ENCODE peak calls at places on chromosome 2, in seven cellular contexts. J is mesendoderm, B is H9, E is neuronal stem cell, L is H1, D is IMR-90, M is mesenchymal stem cell. C is an unnamed sample.

GRCh38 chr2:240579771-240580614 is 6.5 kb upstream of the CAPN10 start:
- DNase-seq in B (peak; percentile 77), E (no peak), D (peak; percentile 89), M (peak; percentile 95), J (no peak), L (peak; percentile 74), C (peak; percentile 84)

GRCh38 chr2:31476511-31477171 is 62.1 kb upstream of the XDH start:
- DNase-seq in L (no peak), D (peak; percentile 19), J (no peak), E (no peak), M (no peak), B (no peak), C (no peak)

GRCh38 chr2:205734436-205734835 is 52.1 kb downstream of the NRP2 start:
- DNase-seq in D (peak; percentile 90), J (peak; percentile 90), B (peak; percentile 62), L (no peak), M (peak; percentile 88), E (no peak), C (no peak)

GRCh38 chr2:134190062-134190806 is 63.6 kb upstream of the MGAT5 start:
- DNase-seq in J (no peak), M (no peak), D (no peak), B (no peak), L (no peak), E (no peak), C (no peak)

GRCh38 chr2:206084870-206085741 is 868 bp downstream of the INO80D start:
- DNase-seq in M (peak; percentile 42), J (peak; percentile 37), D (no peak), E (peak; percentile 33), L (peak; percentile 72), B (peak; percentile 37), C (no peak)

GRCh38 chr2:135875491-135876065 is 665 bp downstream of the MCM6 start:
- DNase-seq in L (peak; percentile 70), B (peak; percentile 46), J (peak; percentile 76), D (peak; percentile 60), M (peak; percentile 74), E (peak; percentile 57), C (peak; percentile 58)

GRCh38 chr2:121034551-121034950 is 250.5 kb downstream of the TFCP2L1 start:
- DNase-seq in L (peak; percentile 35), D (no peak), J (no peak), E (no peak), B (no peak), M (no peak), C (no peak)

GRCh38 chr2:240655931-240656886 is 26.5 kb downstream of the AQP12B start:
- DNase-seq in L (no peak), M (peak; percentile 10), J (no peak), B (peak; percentile 30), E (no peak), D (peak; percentile 49), C (no peak)

GRCh38 chr2:187959821-187960220 is 331.9 kb upstream of the GULP1 start:
- DNase-seq in E (no peak), J (no peak), L (no peak), D (peak; percentile 21), B (no peak), M (peak; percentile 19), C (no peak)

GRCh38 chr2:187951470-187952218 is 340.0 kb upstream of the GULP1 start:
- DNase-seq in E (no peak), J (no peak), L (no peak), D (no peak), B (no peak), M (no peak), C (no peak)

GRCh38 chr2:187962538-187962937 is 329.1 kb upstream of the GULP1 start:
- DNase-seq in M (no peak), L (no peak), J (peak; percentile 36), D (no peak), B (no peak), E (no peak), C (peak; percentile 94)

DNA sequence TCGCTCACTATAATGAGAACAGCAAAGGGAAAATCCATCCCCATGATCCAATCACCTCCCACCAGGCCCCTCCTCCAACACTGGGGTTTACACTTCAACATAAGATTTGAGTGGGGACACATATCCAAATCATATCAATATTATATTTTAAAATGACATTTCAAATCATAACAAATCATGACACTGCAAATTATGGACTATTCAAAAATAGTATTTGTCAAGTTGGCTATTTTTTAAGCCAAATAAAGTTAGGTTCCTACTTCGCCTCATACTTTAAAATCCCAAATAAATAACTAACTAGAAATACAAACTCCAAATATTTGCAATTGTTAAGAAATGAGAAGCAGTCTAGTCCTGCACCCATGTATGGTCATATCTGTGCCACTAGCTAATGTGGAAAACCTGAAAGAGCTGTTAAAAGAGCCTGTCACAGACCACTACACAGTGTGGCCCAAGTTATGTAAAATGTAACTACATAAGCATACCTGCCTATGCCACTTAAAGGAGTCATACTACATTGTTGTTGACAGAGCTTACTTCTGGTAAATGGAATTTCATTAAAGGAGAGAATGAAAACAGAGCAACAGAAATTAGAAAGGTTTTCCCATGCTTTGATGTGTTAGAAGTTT is 334.7 kb upstream of the GULP1 start:
- DNase-seq in L (no peak), B (no peak), D (no peak), J (no peak), E (no peak), M (no peak), C (peak; percentile 3)
- H2AK5ac ChIP-seq in L (no peak overlapping the region), B (no peak overlapping the region), D (no peak overlapping the region), J (no peak overlapping the region), E (no peak overlapping the region), M (no peak overlapping the region), C (no peak overlapping the region)

GRCh38 chr2:127103243-127104165 is 3.5 kb downstream of the BIN1 start:
- DNase-seq in L (no peak), D (no peak), J (no peak), E (no peak), B (peak; percentile 18), M (no peak), C (no peak)

GRCh38 chr2:127106457-127106997 is 427 bp downstream of the BIN1 start:
- DNase-seq in J (peak; percentile 69), L (peak; percentile 71), M (peak; percentile 54), D (peak; percentile 10), B (no peak), E (no peak), C (no peak)

GRCh38 chr2:127104166-127104660 is 2.7 kb downstream of the BIN1 start:
- DNase-seq in M (no peak), B (peak; percentile 17), L (no peak), E (no peak), D (no peak), J (no peak), C (no peak)

GRCh38 chr2:127105656-127106456 is 1.1 kb downstream of the BIN1 start:
- DNase-seq in E (peak; percentile 51), B (peak; percentile 69), J (peak; percentile 75), D (peak; percentile 61), L (peak; percentile 71), M (peak; percentile 75), C (no peak)

GRCh38 chr2:127104881-127105655 is 1.9 kb downstream of the BIN1 start:
- DNase-seq in D (no peak), L (peak; percentile 47), E (no peak), M (peak; percentile 51), B (peak; percentile 28), J (peak; percentile 32), C (no peak)
- H3K27ac ChIP-seq in D (peak overlapping the region; percentile 85), L (no peak overlapping the region), E (peak overlapping the region; percentile 36), M (peak overlapping the region; percentile 35), B (no peak overlapping the region), J (no peak overlapping the region), C (no peak overlapping the region)

GRCh38 chr2:45330113-45330512 is 281.0 kb downstream of the SRBD1 start:
- DNase-seq in E (no peak), B (no peak), M (peak; percentile 23), L (no peak), D (no peak), J (no peak), C (no peak)

GRCh38 chr2:45332567-45332966 is 278.5 kb downstream of the SRBD1 start:
- DNase-seq in M (no peak), B (no peak), L (no peak), J (peak; percentile 88), D (no peak), E (no peak), C (no peak)

GRCh38 chr2:45331034-45331786 is 279.9 kb downstream of the SRBD1 start:
- DNase-seq in M (no peak), B (no peak), D (no peak), L (no peak), E (no peak), J (no peak), C (no peak)

GRCh38 chr2:45330617-45331016 is 280.4 kb downstream of the SRBD1 start:
- DNase-seq in J (no peak), E (no peak), B (no peak), L (no peak), M (peak; percentile 11), D (peak; percentile 37), C (no peak)

DNA sequence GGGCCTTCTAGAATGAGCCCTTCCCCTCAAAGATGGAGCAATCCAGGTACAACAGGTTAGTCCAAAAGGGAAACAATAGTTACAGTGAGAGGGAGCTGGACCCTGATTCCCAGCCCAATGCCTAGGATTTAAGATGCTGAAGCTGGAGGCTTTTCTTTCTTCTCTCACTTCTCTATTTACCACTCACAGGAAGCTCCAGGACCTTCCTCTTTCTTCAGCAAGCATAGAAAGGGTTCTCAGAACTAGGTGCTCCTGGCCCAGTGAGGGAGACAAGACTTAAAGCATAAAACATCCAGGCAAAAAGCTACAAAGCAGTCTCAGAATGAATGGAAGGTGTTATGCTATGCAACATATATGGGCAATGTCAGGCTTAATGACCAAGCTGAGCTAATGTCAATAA is 279.0 kb downstream of the SRBD1 start:
- DNase-seq in E (no peak), M (no peak), B (no peak), J (peak; percentile 4), D (no peak), L (no peak), C (no peak)
- H2AK5ac ChIP-seq in E (no peak overlapping the region), M (peak overlapping the region; percentile 24), B (no peak overlapping the region), J (no peak overlapping the region), D (no peak overlapping the region), L (no peak overlapping the region), C (no peak overlapping the region)

GRCh38 chr2:101725515-101726192 is 28.1 kb downstream of the MAP4K4 start:
- DNase-seq in E (no peak), M (no peak), L (peak; percentile 63), J (peak; percentile 74), B (peak; percentile 41), D (no peak), C (no peak)

GRCh38 chr2:101725038-101725437 is 27.5 kb downstream of the MAP4K4 start:
- DNase-seq in M (no peak), J (no peak), D (no peak), L (no peak), E (no peak), B (no peak), C (no peak)

GRCh38 chr2:101724113-101724450 is 26.6 kb downstream of the MAP4K4 start:
- DNase-seq in L (no peak), M (no peak), B (no peak), E (no peak), J (no peak), D (no peak), C (no peak)

GRCh38 chr2:101722878-101723277 is 25.4 kb downstream of the MAP4K4 start:
- DNase-seq in B (no peak), E (no peak), D (no peak), J (peak; percentile 25), M (no peak), L (no peak), C (no peak)

DNA sequence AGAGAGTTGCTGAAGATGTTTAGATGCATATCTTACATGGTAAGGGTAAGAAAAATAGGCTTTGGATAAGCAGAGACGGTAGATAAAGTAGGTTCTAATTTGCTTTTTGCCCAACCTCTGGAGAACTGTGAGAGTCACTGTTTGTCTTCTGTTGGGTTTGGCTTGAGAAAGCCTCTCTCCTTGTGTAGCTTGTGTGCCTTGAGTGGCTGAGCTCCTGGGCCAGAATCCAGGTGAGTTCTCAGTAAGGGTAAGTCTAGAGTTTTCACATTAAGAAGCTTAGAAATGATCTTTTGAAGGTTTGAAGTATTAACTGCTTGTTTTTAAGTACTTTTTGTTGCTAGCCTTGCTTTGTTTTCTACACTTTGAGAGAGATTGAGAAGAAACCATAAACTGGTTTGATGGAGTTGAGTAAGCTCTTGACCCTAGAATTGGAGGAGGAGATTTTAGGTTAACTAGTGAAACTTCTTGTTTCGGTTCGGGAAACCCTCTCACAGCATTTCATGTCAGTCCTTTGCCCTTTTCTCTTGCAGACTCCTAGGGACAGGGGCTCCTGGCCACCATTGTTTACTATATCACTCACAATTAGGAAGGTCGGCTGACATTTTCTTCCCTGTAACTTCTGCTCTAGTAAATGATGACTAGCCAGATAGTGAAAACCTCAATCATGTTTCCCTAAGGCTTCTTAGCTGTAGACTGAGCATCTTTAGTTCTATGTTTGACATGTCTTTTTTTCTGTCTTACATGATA is 26.0 kb downstream of the MAP4K4 start:
- DNase-seq in E (no peak), J (no peak), B (no peak), D (no peak), M (no peak), L (no peak), C (no peak)
- H3K27ac ChIP-seq in E (no peak overlapping the region), J (no peak overlapping the region), B (no peak overlapping the region), D (no peak overlapping the region), M (no peak overlapping the region), L (no peak overlapping the region), C (no peak overlapping the region)

C was measured in trophoblast cell.